ENCODE peak calls at places on chromosomes 4 and X, in ten cellular contexts. B, M, H, S, C, R, K, T, U and L are unnamed samples.

GRCh38 chr4:113094802-113095201 is 45.3 kb downstream of the ANK2 start:
- DNase-seq in B (no peak), M (no peak), H (no peak), S (no peak), C (no peak), R (no peak), K (no peak), T (no peak), U (no peak), L (no peak)

GRCh38 chr4:41933997-41934812 is 1.0 kb upstream of the TMEM33 start:
- DNase-seq in B (peak), M (peak), H (no peak), S (no peak), C (no peak), R (no peak), K (no peak), T (peak), U (no peak), L (no peak)

GRCh38 chr4:3321295-3321889 is 28.6 kb downstream of the RGS12 start:
- DNase-seq in B (no peak), M (no peak), H (peak), S (peak), C (peak), R (no peak), K (no peak), T (peak), U (no peak), L (peak)

GRCh38 chr4:142427456-142427855 is 418.6 kb downstream of the INPP4B start:
- DNase-seq in B (no peak), M (no peak), H (no peak), S (no peak), C (no peak), R (no peak), K (no peak), T (no peak), U (no peak), L (no peak)

GRCh38 chrX:2484721-2485459 is 15.9 kb downstream of the DHRSX start:
- DNase-seq in B (no peak), M (no peak), H (no peak), S (peak), C (no peak), R (peak), K (no peak), T (no peak), U (peak), L (peak)

GRCh38 chr4:156672924-156673323 is 298.7 kb downstream of the PDGFC start:
- DNase-seq in B (no peak), M (no peak), H (no peak), S (no peak), C (no peak), R (no peak), K (no peak), T (no peak), U (no peak), L (no peak)

GRCh38 chr4:101695176-101695575 is 95.4 kb upstream of the BANK1 start:
- DNase-seq in B (no peak), M (no peak), H (no peak), S (no peak), C (no peak), R (no peak), K (no peak), T (no peak), U (no peak), L (no peak)

GRCh38 chr4:140296335-140296753 is 77.1 kb upstream of the SCOC start:
- DNase-seq in B (no peak), M (no peak), H (no peak), S (peak), C (peak), R (peak), K (no peak), T (peak), U (no peak), L (no peak)

GRCh38 chr4:30882995-30883675 is 163.0 kb downstream of the PCDH7 start:
- DNase-seq in B (no peak), M (no peak), H (no peak), S (no peak), C (no peak), R (no peak), K (no peak), T (no peak), U (no peak), L (no peak)

GRCh38 chr4:101682946-101683345 is 107.6 kb upstream of the BANK1 start:
- DNase-seq in B (no peak), M (no peak), H (no peak), S (no peak), C (no peak), R (no peak), K (no peak), T (no peak), U (no peak), L (no peak)

GRCh38 chr4:185369729-185370128 is 26.0 kb downstream of the LRP2BP start:
- DNase-seq in B (no peak), M (no peak), H (no peak), S (no peak), C (no peak), R (no peak), K (no peak), T (no peak), U (no peak), L (no peak)

GRCh38 chr4:86879641-86880040 is 12.6 kb downstream of the C4orf36 start:
- DNase-seq in B (no peak), M (no peak), H (no peak), S (no peak), C (no peak), R (no peak), K (no peak), T (no peak), U (no peak), L (no peak)

GRCh38 chrX:9037296-9037695 is 3.4 kb upstream of the FAM9B start:
- DNase-seq in B (no peak), M (no peak), H (no peak), S (no peak), C (no peak), R (no peak), K (no peak), T (no peak), U (no peak), L (no peak)

GRCh38 chr4:138235419-138235952 is 6.7 kb downstream of the SLC7A11 start:
- DNase-seq in B (peak), M (no peak), H (no peak), S (no peak), C (no peak), R (peak), K (no peak), T (no peak), U (no peak), L (no peak)

GRCh38 chr4:113457886-113458285 is 303.7 kb downstream of the CAMK2D start:
- DNase-seq in B (no peak), M (no peak), H (no peak), S (no peak), C (no peak), R (no peak), K (no peak), T (no peak), U (no peak), L (no peak)

GRCh38 chr4:17587094-17587822 is 10.3 kb downstream of the LAP3 start:
- DNase-seq in B (no peak), M (no peak), H (no peak), S (no peak), C (no peak), R (no peak), K (no peak), T (no peak), U (no peak), L (no peak)

GRCh38 chrX:44503550-44503949 is 39.1 kb downstream of the FUNDC1 start:
- DNase-seq in B (no peak), M (no peak), H (no peak), S (no peak), C (peak), R (no peak), K (no peak), T (no peak), U (no peak), L (no peak)

GRCh38 chr4:168505996-168506395 is 9.1 kb downstream of the PALLD start:
- DNase-seq in B (peak), M (no peak), H (no peak), S (no peak), C (no peak), R (no peak), K (no peak), T (no peak), U (no peak), L (no peak)

GRCh38 chr4:15162465-15163283 is 160.4 kb downstream of the CPEB2 start:
- DNase-seq in B (no peak), M (no peak), H (no peak), S (no peak), C (no peak), R (no peak), K (no peak), T (no peak), U (peak), L (no peak)

GRCh38 chrX:70664726-70665125 is 220.1 kb downstream of the DLG3 start:
- DNase-seq in B (no peak), M (no peak), H (no peak), S (no peak), C (no peak), R (peak), K (peak), T (peak), U (peak), L (no peak)

GRCh38 chr4:8174970-8175369 is 16.4 kb upstream of the ABLIM2 start:
- DNase-seq in B (no peak), M (no peak), H (no peak), S (no peak), C (no peak), R (no peak), K (no peak), T (no peak), U (no peak), L (no peak)

DNA sequence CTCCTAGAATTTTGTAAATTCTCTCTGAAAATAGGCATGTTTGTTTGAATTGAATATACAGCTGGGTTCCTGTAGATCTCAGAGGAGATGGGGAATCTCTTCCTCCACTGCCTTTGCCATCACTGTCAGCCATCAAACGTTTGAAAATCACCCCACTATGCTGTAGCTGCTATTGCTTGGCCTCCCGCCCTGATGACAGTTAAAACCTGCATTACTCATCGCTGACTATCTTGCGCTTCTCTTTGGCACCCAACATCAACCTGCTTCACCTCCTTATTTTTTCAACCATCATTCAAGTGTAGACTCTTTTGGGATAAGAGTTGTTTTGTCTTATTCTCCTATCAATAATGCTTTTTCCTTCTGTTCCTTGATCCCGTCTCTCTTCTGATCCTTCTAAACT is 133.1 kb downstream of the SNCA start:
- DNase-seq in B (no peak), M (no peak), H (no peak), S (no peak), C (no peak), R (no peak), K (no peak), T (no peak), U (no peak), L (no peak)
- TF ChIP-seq CTCF in B (no peak), M (no peak), H (no peak), S (no peak), C (no peak), R (no peak), K (no peak), T (no peak), U (no peak), L (no peak)

DNA sequence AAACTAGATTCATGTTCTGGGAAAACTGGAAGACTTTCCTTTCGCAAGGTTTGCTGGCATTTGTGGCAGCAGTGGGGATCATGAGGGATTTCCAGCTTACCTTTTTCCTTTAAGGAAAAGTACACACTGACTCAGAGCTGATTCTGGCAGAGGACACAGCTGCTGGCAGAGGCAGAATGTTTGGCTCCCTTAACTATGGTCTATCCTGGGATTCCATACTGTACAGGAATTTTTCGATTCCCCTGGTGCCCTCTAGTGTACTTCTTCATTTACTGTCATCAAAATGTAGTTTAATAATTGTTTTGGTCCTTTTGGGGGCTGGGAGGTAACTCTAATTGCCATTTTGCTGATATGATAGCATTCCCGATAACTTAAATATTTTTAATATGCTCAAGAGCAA is 152.7 kb downstream of the GABRG1 start:
- DNase-seq in B (no peak), M (no peak), H (no peak), S (no peak), C (no peak), R (no peak), K (no peak), T (no peak), U (no peak), L (no peak)
- TF ChIP-seq CTCF in B (no peak), M (no peak), H (no peak), S (no peak), C (no peak), R (no peak), K (no peak), T (no peak), U (no peak), L (no peak)

GRCh38 chr4:44421330-44421729 is 27.3 kb downstream of the KCTD8 start:
- DNase-seq in B (no peak), M (no peak), H (no peak), S (no peak), C (no peak), R (no peak), K (no peak), T (no peak), U (no peak), L (no peak)

GRCh38 chr4:44422912-44423311 is 25.7 kb downstream of the KCTD8 start:
- DNase-seq in B (no peak), M (no peak), H (no peak), S (no peak), C (no peak), R (no peak), K (no peak), T (no peak), U (no peak), L (no peak)

DNA sequence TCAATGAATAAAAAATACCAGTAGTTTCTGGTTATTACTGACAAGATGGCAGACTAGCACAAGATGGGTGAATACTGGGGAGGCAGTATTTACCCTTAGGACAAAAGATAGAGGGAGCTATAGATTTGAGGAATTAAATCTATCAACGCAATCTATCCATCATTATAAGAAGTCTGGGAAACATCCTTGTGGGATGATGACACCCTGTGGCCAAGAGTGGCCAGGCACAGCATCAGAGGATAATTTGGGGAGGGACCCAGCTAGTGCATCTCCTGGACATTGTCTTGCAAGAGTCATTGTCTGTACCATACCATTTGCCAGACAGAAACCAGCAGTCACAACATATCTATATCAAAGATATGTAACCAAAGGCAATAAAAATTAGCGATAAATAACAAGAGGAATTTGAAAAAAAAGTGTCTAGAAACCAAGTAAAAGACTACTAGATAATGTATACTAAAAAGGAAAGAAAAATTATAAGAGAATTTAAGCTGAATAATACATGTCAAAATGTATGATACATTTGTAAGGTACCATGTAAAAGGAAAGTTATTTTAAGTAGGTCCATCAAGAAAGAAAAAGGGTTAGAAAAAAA is 22.9 kb downstream of the KCTD8 start:
- DNase-seq in B (no peak), M (no peak), H (no peak), S (no peak), C (no peak), R (peak), K (peak), T (no peak), U (peak), L (no peak)
- TF ChIP-seq CTCF in B (no peak), M (no peak), H (no peak), S (no peak), C (no peak), R (peak), K (peak), T (peak), U (peak), L (no peak)

GRCh38 chr4:119493419-119493818 is 135.2 kb downstream of the PDE5A start:
- DNase-seq in B (no peak), M (no peak), H (no peak), S (no peak), C (no peak), R (no peak), K (no peak), T (no peak), U (no peak), L (no peak)

GRCh38 chr4:119489305-119489704 is 139.3 kb downstream of the PDE5A start:
- DNase-seq in B (no peak), M (no peak), H (no peak), S (no peak), C (no peak), R (no peak), K (no peak), T (no peak), U (no peak), L (no peak)

DNA sequence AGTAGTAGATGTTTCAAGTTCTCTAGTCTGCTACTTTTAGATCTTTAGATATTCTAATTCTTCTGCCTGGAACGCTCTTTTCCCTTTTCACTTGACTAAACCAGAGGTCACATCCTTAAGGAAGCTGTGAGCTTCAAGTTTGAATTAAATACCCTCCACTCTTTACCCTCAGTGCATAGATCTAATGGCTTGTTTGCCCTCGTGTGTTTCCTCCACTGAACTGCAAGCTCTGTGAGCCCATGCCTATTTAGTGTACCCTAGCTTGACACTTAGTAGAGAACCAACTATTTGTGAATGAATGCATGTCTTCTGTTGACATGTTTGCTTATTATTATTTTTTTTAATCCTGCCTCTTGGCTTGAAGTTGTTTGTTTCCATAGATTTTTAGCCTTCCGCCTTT is 138.3 kb downstream of the PDE5A start:
- DNase-seq in B (no peak), M (no peak), H (no peak), S (no peak), C (no peak), R (peak), K (peak), T (no peak), U (peak), L (no peak)
- TF ChIP-seq CTCF in B (no peak), M (no peak), H (peak), S (no peak), C (no peak), R (peak), K (no peak), T (peak), U (peak), L (no peak)

DNA sequence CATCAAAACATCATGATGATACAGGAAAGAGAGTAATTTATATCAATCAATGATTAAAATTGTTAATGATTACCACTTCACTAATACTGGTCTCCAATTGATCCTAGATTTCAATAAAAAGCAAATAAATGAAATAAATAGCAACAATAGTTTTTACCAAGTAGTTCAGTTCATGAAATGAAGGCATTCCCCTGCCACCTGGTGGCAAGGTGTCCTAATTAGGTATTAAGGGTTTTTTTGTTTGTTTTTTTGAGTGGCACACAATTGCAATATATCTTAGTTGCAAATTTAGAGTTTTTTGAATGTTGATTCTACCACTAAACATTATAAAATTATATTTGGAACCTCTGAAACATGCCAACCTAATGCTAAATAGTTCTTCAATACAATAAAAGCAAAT is 157.4 kb upstream of the PDE5A start:
- DNase-seq in B (no peak), M (no peak), H (no peak), S (no peak), C (no peak), R (peak), K (no peak), T (peak), U (no peak), L (no peak)
- TF ChIP-seq CTCF in B (no peak), M (peak), H (peak), S (no peak), C (peak), R (peak), K (peak), T (peak), U (peak), L (peak)

DNA sequence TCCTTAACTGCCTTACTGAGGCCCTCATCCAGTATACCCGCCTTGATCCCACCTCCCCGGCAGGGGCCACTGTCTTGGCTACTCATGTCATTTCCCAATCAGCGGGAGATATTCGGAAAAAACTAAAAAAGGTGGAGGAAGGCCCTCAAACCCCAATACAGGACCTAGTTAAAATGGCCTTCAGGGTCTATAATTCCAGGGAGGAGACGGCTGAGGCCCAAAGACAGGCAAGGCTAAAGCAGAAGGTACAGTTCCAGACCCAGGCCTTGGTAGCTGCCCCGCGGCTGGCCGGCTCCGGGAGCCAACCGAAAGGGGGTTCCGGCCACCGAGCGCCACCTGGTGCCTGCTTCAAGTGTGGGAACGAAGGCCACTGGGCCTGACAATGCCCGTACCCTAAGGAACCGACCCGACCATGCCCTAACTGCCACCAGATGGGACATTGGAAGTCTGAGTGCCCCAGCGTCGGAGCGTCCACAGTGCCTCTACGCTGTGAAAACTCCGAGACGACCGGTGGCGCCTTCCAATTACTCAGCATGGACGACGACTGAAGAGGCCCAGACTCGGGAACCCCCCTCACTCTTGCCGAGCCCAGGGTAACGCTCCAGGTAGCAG is 959.6 kb downstream of the RPA4 start:
- DNase-seq in B (no peak), M (no peak), H (no peak), S (no peak), C (no peak), R (no peak), K (no peak), T (no peak), U (no peak), L (no peak)
- TF ChIP-seq CTCF in B (no peak), M (no peak), H (no peak), S (no peak), C (no peak), R (no peak), K (no peak), T (no peak), U (no peak), L (no peak)